ENCODE peak calls at places on chromosomes 6 and 20, in four cellular contexts. X is WTC11, Y is GM12878, T is K562. R is an unnamed sample.
A peak's percentile ranks its signal among the peaks of the same experiment; 100 is the strongest.

GRCh38 chr20:53652859-53653520 is 59.4 kb upstream of the ZNF217 start:
- DNase-seq in Y (no peak), T (no peak), X (no peak), R (no peak)

GRCh38 chr20:38806855-38807655 is 1.6 kb downstream of the PPP1R16B start:
- DNase-seq in X (peak; percentile 27), T (no peak), Y (no peak), R (no peak)

GRCh38 chr6:64012351-64013060 is 376.9 kb downstream of the PHF3 start:
- DNase-seq in X (peak; percentile 31), Y (no peak), T (no peak), R (peak; percentile 61)

GRCh38 chr6:118542184-118542952 is 5.7 kb upstream of the PLN start:
- DNase-seq in X (no peak), T (no peak), Y (no peak), R (no peak)

GRCh38 chr20:3199206-3199605 is 5.3 kb downstream of the DDRGK1 start:
- DNase-seq in Y (no peak), T (no peak), X (no peak), R (no peak)

GRCh38 chr20:5261763-5262162 is 55.0 kb downstream of the PROKR2 start:
- DNase-seq in X (no peak), Y (no peak), T (no peak), R (no peak)

GRCh38 chr6:33631971-33632585 is 11.0 kb downstream of the ITPR3 start:
- DNase-seq in Y (no peak), X (no peak), T (peak; percentile 54), R (no peak)

GRCh38 chr6:42193491-42193894 is 1.3 kb downstream of the GUCA1B start:
- DNase-seq in X (no peak), Y (no peak), T (peak; percentile 64), R (no peak)

GRCh38 chr6:26159417-26160273 is 72.4 kb downstream of the HFE start:
- DNase-seq in Y (peak; percentile 45), T (no peak), X (no peak), R (no peak)

GRCh38 chr6:75065524-75065923 is 140.3 kb downstream of the COL12A1 start:
- DNase-seq in Y (no peak), X (peak; percentile 42), T (no peak), R (no peak)

GRCh38 chr6:24228681-24229255 is 102.8 kb downstream of the NRSN1 start:
- DNase-seq in X (no peak), T (no peak), Y (no peak), R (peak; percentile 69)

GRCh38 chr6:44169154-44169553 is 10.5 kb downstream of the CAPN11 start:
- DNase-seq in X (no peak), T (no peak), Y (no peak), R (no peak)

GRCh38 chr6:166422201-166422940 is 39.6 kb upstream of the MPC1 start:
- DNase-seq in Y (no peak), T (no peak), X (no peak), R (no peak)

GRCh38 chr6:108555399-108556052 is 5.2 kb upstream of the FOXO3 start:
- DNase-seq in T (no peak), Y (no peak), X (no peak), R (no peak)

GRCh38 chr6:6007311-6008113 is 787 bp upstream of the NRN1 start:
- DNase-seq in T (no peak), X (peak; percentile 58), Y (no peak), R (no peak)

GRCh38 chr6:108732101-108732870 is 115.9 kb upstream of the ARMC2 start:
- DNase-seq in X (no peak), T (no peak), Y (no peak), R (no peak)

GRCh38 chr6:35468181-35468979 is at the start of gene RPL10A:
- DNase-seq in Y (peak; percentile 94), T (peak; percentile 95), X (peak; percentile 95), R (peak; percentile 98)

GRCh38 chr6:29553268-29554057 is 6.1 kb downstream of the UBD start:
- DNase-seq in X (peak; percentile 84), T (no peak), Y (no peak), R (no peak)

GRCh38 chr6:143368426-143368825 is 82.1 kb downstream of the ADAT2 start:
- DNase-seq in Y (peak; percentile 56), X (no peak), T (no peak), R (no peak)

GRCh38 chr6:16108996-16109658 is 19.8 kb upstream of the MYLIP start:
- DNase-seq in X (no peak), Y (no peak), T (peak; percentile 65), R (no peak)

GRCh38 chr6:7045331-7045730 is 62.4 kb upstream of the RREB1 start:
- DNase-seq in X (no peak), Y (no peak), T (no peak), R (no peak)

GRCh38 chr6:134173936-134174789 is 121.7 kb upstream of the SLC2A12 start:
- DNase-seq in T (peak; percentile 63), X (peak; percentile 88), Y (peak; percentile 54), R (peak; percentile 79)

GRCh38 chr20:63955281-63955845 is 853 bp downstream of the UCKL1 start:
- DNase-seq in T (peak; percentile 65), X (peak; percentile 32), Y (no peak), R (peak; percentile 33)

GRCh38 chr6:158543606-158544185 is 16.2 kb upstream of the TMEM181 start:
- DNase-seq in T (no peak), Y (no peak), X (no peak), R (peak; percentile 38)

GRCh38 chr6:136587527-136587926 is 37.3 kb upstream of the MAP7 start:
- DNase-seq in Y (no peak), T (no peak), X (no peak), R (no peak)

GRCh38 chr6:136784910-136785746 is 7.1 kb downstream of the MAP3K5 start:
- DNase-seq in X (no peak), Y (no peak), T (no peak), R (no peak)

GRCh38 chr6:30260036-30260504 is 46.9 kb upstream of the TRIM26 start:
- DNase-seq in X (peak; percentile 21), Y (no peak), T (no peak), R (no peak)

GRCh38 chr6:69926745-69927144 is 60.4 kb downstream of the COL19A1 start:
- DNase-seq in T (no peak), X (no peak), Y (no peak), R (no peak)

GRCh38 chr6:148304976-148305375 is 37.7 kb upstream of the SASH1 start:
- DNase-seq in X (no peak), T (no peak), Y (no peak), R (no peak)

GRCh38 chr6:47729019-47729418 is 30.6 kb downstream of the ADGRF4 start:
- DNase-seq in Y (no peak), X (no peak), T (no peak), R (no peak)

GRCh38 chr6:159914565-159914923 is 23.8 kb downstream of the MAS1 start:
- DNase-seq in X (no peak), Y (no peak), T (no peak), R (no peak)
- TF ChIP-seq CREM in X (no peak), Y (no peak), T (no peak), R (no peak)

DNA sequence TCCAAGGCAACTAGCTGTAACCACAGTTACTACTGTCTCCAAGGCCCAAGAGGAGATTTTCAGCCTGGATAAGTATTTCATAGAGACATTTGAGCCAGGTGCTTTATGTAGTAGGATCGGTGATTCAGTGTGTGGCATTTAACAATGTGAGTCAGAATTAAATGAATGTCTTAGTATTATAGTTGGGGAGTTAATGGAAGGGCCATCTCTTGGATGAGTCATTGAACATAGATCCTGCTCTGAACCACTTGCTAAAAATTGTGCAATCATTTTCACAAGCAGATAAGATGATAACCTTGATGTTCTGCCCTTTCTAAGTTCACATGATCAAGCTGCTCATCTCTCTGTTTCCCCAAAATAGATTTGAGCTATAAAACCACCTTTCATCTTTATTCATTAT is 668.9 kb upstream of the CITED2 start:
- DNase-seq in X (no peak), T (no peak), Y (no peak), R (no peak)
- TF ChIP-seq CBFB in X (no peak), T (no peak), Y (no peak), R (no peak)

GRCh38 chr20:57622579-57623381 is 2.6 kb upstream of the ZBP1 start:
- DNase-seq in T (peak; percentile 66), Y (no peak), X (peak; percentile 85), R (peak; percentile 41)
- TF ChIP-seq CREM in T (no peak), Y (no peak), X (no peak), R (no peak)

DNA sequence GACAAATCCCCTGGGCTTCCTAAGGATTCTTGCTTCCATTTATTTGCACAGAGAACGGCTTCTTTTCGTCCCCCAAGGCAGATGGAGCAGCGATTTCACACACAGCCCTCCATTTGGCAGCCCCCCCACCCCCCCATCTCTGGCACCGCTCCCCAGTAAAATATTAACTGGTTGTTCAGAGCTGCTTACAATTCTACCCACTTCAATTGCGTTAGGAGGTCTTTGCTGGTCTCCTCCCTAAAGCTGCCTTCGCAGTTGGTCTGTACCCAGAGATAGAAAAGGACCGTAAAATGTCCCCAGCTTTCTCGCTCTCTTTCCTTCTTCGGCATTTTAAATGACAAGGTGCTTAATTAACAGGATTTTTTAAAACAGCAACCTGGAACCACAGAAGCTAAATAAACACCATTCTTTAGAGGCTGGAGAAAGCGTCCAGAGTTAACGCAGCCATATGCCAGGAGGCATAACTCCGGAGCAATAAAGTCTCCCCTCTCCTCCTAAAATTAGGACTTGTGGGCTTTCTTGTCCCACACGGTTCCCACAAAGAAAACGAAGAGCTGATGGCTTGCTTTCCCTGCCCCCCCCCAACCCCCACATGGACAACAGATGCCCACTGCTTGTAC is 1.7 kb upstream of the ZMYND8 start:
- DNase-seq in T (no peak), Y (no peak), X (no peak), R (peak; percentile 67)
- TF ChIP-seq CBFB in T (no peak), Y (no peak), X (no peak), R (no peak)

DNA sequence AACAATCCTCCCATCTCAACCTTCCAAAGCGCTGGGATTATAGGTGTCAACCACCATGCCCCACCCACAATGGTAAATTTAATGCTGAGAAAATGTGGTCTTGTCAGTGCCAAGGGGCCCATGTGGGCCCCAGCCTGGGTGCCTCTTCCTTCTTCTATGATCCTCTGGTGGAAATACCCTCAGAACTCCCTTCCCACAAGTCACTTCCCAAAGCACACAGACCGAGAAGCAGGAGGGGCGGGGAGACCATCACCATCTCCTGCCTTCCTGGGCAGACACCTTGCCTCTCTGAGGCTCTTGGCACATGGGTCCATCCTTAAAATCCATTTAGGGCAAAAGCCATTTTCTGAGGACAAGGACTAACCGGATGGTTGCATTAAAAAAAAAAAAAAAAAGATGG is 59.0 kb downstream of the NOL4L start:
- DNase-seq in T (no peak), X (no peak), Y (peak; percentile 42), R (no peak)
- TF ChIP-seq CREM in T (no peak), X (no peak), Y (no peak), R (no peak)

GRCh38 chr6:161947371-161947770 is 673.5 kb upstream of the AGPAT4 start:
- DNase-seq in X (peak; percentile 44), T (no peak), Y (no peak), R (no peak)
- TF ChIP-seq CBFB in X (no peak), T (no peak), Y (no peak), R (no peak)

R was measured in HepG2.